ENCODE peak calls at places on chromosomes 6 and 20, in four cellular contexts. One of them, this sample, is unnamed.

GRCh38 chr6:170449231-170449630 is 103.9 kb downstream of the PSMB1 start:
- DNase-seq in cardiac fibroblast: no peak
- DNase-seq in activated T-helper 1 cell treated with Interleukin-2 at 50 U/mL for 16 hours: no peak
- DNase-seq in stimulated activated CD4-positive, alpha-beta T cell treated with anti-CD3 and anti-CD28 coated beads, Interleukin-4, amount 100 ng/mL, for 48 hours: no peak
- DNase-seq in this sample: no peak

GRCh38 chr20:11447371-11448100 is 470.2 kb upstream of the BTBD3 start:
- DNase-seq in cardiac fibroblast: no peak
- DNase-seq in activated T-helper 1 cell treated with Interleukin-2 at 50 U/mL for 16 hours: no peak
- DNase-seq in stimulated activated CD4-positive, alpha-beta T cell treated with anti-CD3 and anti-CD28 coated beads, Interleukin-4, amount 100 ng/mL, for 48 hours: no peak
- DNase-seq in this sample: no peak

GRCh38 chr6:125314019-125314581 is 12.3 kb upstream of the HDDC2 start:
- DNase-seq in cardiac fibroblast: peak; percentile 75
- DNase-seq in activated T-helper 1 cell treated with Interleukin-2 at 50 U/mL for 16 hours: no peak
- DNase-seq in stimulated activated CD4-positive, alpha-beta T cell treated with anti-CD3 and anti-CD28 coated beads, Interleukin-4, amount 100 ng/mL, for 48 hours: peak; percentile 13
- DNase-seq in this sample: no peak

GRCh38 chr6:47343631-47344421 is 34.1 kb upstream of the TNFRSF21 start:
- DNase-seq in cardiac fibroblast: no peak
- DNase-seq in activated T-helper 1 cell treated with Interleukin-2 at 50 U/mL for 16 hours: no peak
- DNase-seq in stimulated activated CD4-positive, alpha-beta T cell treated with anti-CD3 and anti-CD28 coated beads, Interleukin-4, amount 100 ng/mL, for 48 hours: no peak
- DNase-seq in this sample: no peak

GRCh38 chr6:106448000-106448426 is 87.5 kb downstream of the CRYBG1 start:
- DNase-seq in cardiac fibroblast: no peak
- DNase-seq in activated T-helper 1 cell treated with Interleukin-2 at 50 U/mL for 16 hours: peak; percentile 2
- DNase-seq in stimulated activated CD4-positive, alpha-beta T cell treated with anti-CD3 and anti-CD28 coated beads, Interleukin-4, amount 100 ng/mL, for 48 hours: no peak
- DNase-seq in this sample: no peak

GRCh38 chr20:23350855-23351838 is 556 bp downstream of the NXT1 start:
- DNase-seq in cardiac fibroblast: peak; percentile 36
- DNase-seq in activated T-helper 1 cell treated with Interleukin-2 at 50 U/mL for 16 hours: peak; percentile 23
- DNase-seq in stimulated activated CD4-positive, alpha-beta T cell treated with anti-CD3 and anti-CD28 coated beads, Interleukin-4, amount 100 ng/mL, for 48 hours: peak; percentile 50
- DNase-seq in this sample: no peak

GRCh38 chr6:78570044-78570443 is 297.3 kb upstream of the IRAK1BP1 start:
- DNase-seq in cardiac fibroblast: no peak
- DNase-seq in activated T-helper 1 cell treated with Interleukin-2 at 50 U/mL for 16 hours: no peak
- DNase-seq in stimulated activated CD4-positive, alpha-beta T cell treated with anti-CD3 and anti-CD28 coated beads, Interleukin-4, amount 100 ng/mL, for 48 hours: no peak
- DNase-seq in this sample: no peak

GRCh38 chr6:17001188-17001587 is 100.7 kb upstream of the STMND1 start:
- DNase-seq in cardiac fibroblast: no peak
- DNase-seq in activated T-helper 1 cell treated with Interleukin-2 at 50 U/mL for 16 hours: no peak
- DNase-seq in stimulated activated CD4-positive, alpha-beta T cell treated with anti-CD3 and anti-CD28 coated beads, Interleukin-4, amount 100 ng/mL, for 48 hours: no peak
- DNase-seq in this sample: no peak

GRCh38 chr6:63573899-63574553 is 1.7 kb downstream of the LOC128125822 start:
- DNase-seq in cardiac fibroblast: peak; percentile 71
- DNase-seq in activated T-helper 1 cell treated with Interleukin-2 at 50 U/mL for 16 hours: peak; percentile 12
- DNase-seq in stimulated activated CD4-positive, alpha-beta T cell treated with anti-CD3 and anti-CD28 coated beads, Interleukin-4, amount 100 ng/mL, for 48 hours: no peak
- DNase-seq in this sample: peak; percentile 37

GRCh38 chr6:36383608-36384007 is 3.9 kb downstream of the ETV7 start:
- DNase-seq in cardiac fibroblast: no peak
- DNase-seq in activated T-helper 1 cell treated with Interleukin-2 at 50 U/mL for 16 hours: no peak
- DNase-seq in stimulated activated CD4-positive, alpha-beta T cell treated with anti-CD3 and anti-CD28 coated beads, Interleukin-4, amount 100 ng/mL, for 48 hours: no peak
- DNase-seq in this sample: no peak

GRCh38 chr20:17772005-17772343 is 72.2 kb downstream of the BANF2 start:
- DNase-seq in cardiac fibroblast: no peak
- DNase-seq in activated T-helper 1 cell treated with Interleukin-2 at 50 U/mL for 16 hours: no peak
- DNase-seq in stimulated activated CD4-positive, alpha-beta T cell treated with anti-CD3 and anti-CD28 coated beads, Interleukin-4, amount 100 ng/mL, for 48 hours: no peak
- DNase-seq in this sample: no peak

GRCh38 chr6:52499681-52500239 is 77.1 kb downstream of the TRAM2 start:
- DNase-seq in cardiac fibroblast: no peak
- DNase-seq in activated T-helper 1 cell treated with Interleukin-2 at 50 U/mL for 16 hours: no peak
- DNase-seq in stimulated activated CD4-positive, alpha-beta T cell treated with anti-CD3 and anti-CD28 coated beads, Interleukin-4, amount 100 ng/mL, for 48 hours: no peak
- DNase-seq in this sample: no peak

GRCh38 chr6:148422085-148422484 is 79.4 kb downstream of the SASH1 start:
- DNase-seq in cardiac fibroblast: no peak
- DNase-seq in activated T-helper 1 cell treated with Interleukin-2 at 50 U/mL for 16 hours: no peak
- DNase-seq in stimulated activated CD4-positive, alpha-beta T cell treated with anti-CD3 and anti-CD28 coated beads, Interleukin-4, amount 100 ng/mL, for 48 hours: no peak
- DNase-seq in this sample: no peak

GRCh38 chr6:134122775-134123174 is 70.4 kb upstream of the SLC2A12 start:
- DNase-seq in cardiac fibroblast: no peak
- DNase-seq in activated T-helper 1 cell treated with Interleukin-2 at 50 U/mL for 16 hours: no peak
- DNase-seq in stimulated activated CD4-positive, alpha-beta T cell treated with anti-CD3 and anti-CD28 coated beads, Interleukin-4, amount 100 ng/mL, for 48 hours: no peak
- DNase-seq in this sample: no peak

GRCh38 chr6:169905041-169905807 is 153.8 kb downstream of the ERMARD start:
- DNase-seq in cardiac fibroblast: peak; percentile 89
- DNase-seq in activated T-helper 1 cell treated with Interleukin-2 at 50 U/mL for 16 hours: no peak
- DNase-seq in stimulated activated CD4-positive, alpha-beta T cell treated with anti-CD3 and anti-CD28 coated beads, Interleukin-4, amount 100 ng/mL, for 48 hours: no peak
- DNase-seq in this sample: no peak

GRCh38 chr6:25963426-25964123 is 973 bp downstream of the TRIM38 start:
- DNase-seq in cardiac fibroblast: peak; percentile 47
- DNase-seq in activated T-helper 1 cell treated with Interleukin-2 at 50 U/mL for 16 hours: no peak
- DNase-seq in stimulated activated CD4-positive, alpha-beta T cell treated with anti-CD3 and anti-CD28 coated beads, Interleukin-4, amount 100 ng/mL, for 48 hours: no peak
- DNase-seq in this sample: no peak

GRCh38 chr6:137589067-137589848 is 95.1 kb upstream of the OLIG3 start:
- DNase-seq in cardiac fibroblast: peak; percentile 43
- DNase-seq in activated T-helper 1 cell treated with Interleukin-2 at 50 U/mL for 16 hours: peak; percentile 35
- DNase-seq in stimulated activated CD4-positive, alpha-beta T cell treated with anti-CD3 and anti-CD28 coated beads, Interleukin-4, amount 100 ng/mL, for 48 hours: peak; percentile 22
- DNase-seq in this sample: no peak

GRCh38 chr6:2902470-2902762 is 693 bp downstream of the SERPINB9 start:
- DNase-seq in cardiac fibroblast: peak; percentile 58
- DNase-seq in activated T-helper 1 cell treated with Interleukin-2 at 50 U/mL for 16 hours: no peak
- DNase-seq in stimulated activated CD4-positive, alpha-beta T cell treated with anti-CD3 and anti-CD28 coated beads, Interleukin-4, amount 100 ng/mL, for 48 hours: no peak
- DNase-seq in this sample: no peak

GRCh38 chr20:22703843-22704242 is 119.5 kb upstream of the FOXA2 start:
- DNase-seq in cardiac fibroblast: no peak
- DNase-seq in activated T-helper 1 cell treated with Interleukin-2 at 50 U/mL for 16 hours: no peak
- DNase-seq in stimulated activated CD4-positive, alpha-beta T cell treated with anti-CD3 and anti-CD28 coated beads, Interleukin-4, amount 100 ng/mL, for 48 hours: no peak
- DNase-seq in this sample: no peak

GRCh38 chr6:80366721-80367120 is 260.2 kb downstream of the BCKDHB start:
- DNase-seq in cardiac fibroblast: peak; percentile 90
- DNase-seq in activated T-helper 1 cell treated with Interleukin-2 at 50 U/mL for 16 hours: no peak
- DNase-seq in stimulated activated CD4-positive, alpha-beta T cell treated with anti-CD3 and anti-CD28 coated beads, Interleukin-4, amount 100 ng/mL, for 48 hours: no peak
- DNase-seq in this sample: no peak

GRCh38 chr6:3766219-3766618 is 14.7 kb upstream of the PXDC1 start:
- DNase-seq in cardiac fibroblast: peak; percentile 59
- DNase-seq in activated T-helper 1 cell treated with Interleukin-2 at 50 U/mL for 16 hours: no peak
- DNase-seq in stimulated activated CD4-positive, alpha-beta T cell treated with anti-CD3 and anti-CD28 coated beads, Interleukin-4, amount 100 ng/mL, for 48 hours: no peak
- DNase-seq in this sample: no peak

GRCh38 chr6:90677440-90677839 is 90.6 kb upstream of the MAP3K7 start:
- DNase-seq in cardiac fibroblast: no peak
- DNase-seq in activated T-helper 1 cell treated with Interleukin-2 at 50 U/mL for 16 hours: no peak
- DNase-seq in stimulated activated CD4-positive, alpha-beta T cell treated with anti-CD3 and anti-CD28 coated beads, Interleukin-4, amount 100 ng/mL, for 48 hours: no peak
- DNase-seq in this sample: peak; percentile 26

GRCh38 chr20:54115172-54115854 is 44.9 kb upstream of the BCAS1 start:
- DNase-seq in cardiac fibroblast: peak; percentile 42
- DNase-seq in activated T-helper 1 cell treated with Interleukin-2 at 50 U/mL for 16 hours: no peak
- DNase-seq in stimulated activated CD4-positive, alpha-beta T cell treated with anti-CD3 and anti-CD28 coated beads, Interleukin-4, amount 100 ng/mL, for 48 hours: no peak
- DNase-seq in this sample: no peak

GRCh38 chr6:142551145-142551811 is 249.5 kb downstream of the ADGRG6 start:
- DNase-seq in cardiac fibroblast: no peak
- DNase-seq in activated T-helper 1 cell treated with Interleukin-2 at 50 U/mL for 16 hours: peak; percentile 3
- DNase-seq in stimulated activated CD4-positive, alpha-beta T cell treated with anti-CD3 and anti-CD28 coated beads, Interleukin-4, amount 100 ng/mL, for 48 hours: peak; percentile 32
- DNase-seq in this sample: no peak

GRCh38 chr20:45592574-45593189 is 13.6 kb upstream of the WFDC8 start:
- DNase-seq in cardiac fibroblast: peak; percentile 29
- DNase-seq in activated T-helper 1 cell treated with Interleukin-2 at 50 U/mL for 16 hours: no peak
- DNase-seq in stimulated activated CD4-positive, alpha-beta T cell treated with anti-CD3 and anti-CD28 coated beads, Interleukin-4, amount 100 ng/mL, for 48 hours: no peak
- DNase-seq in this sample: no peak

GRCh38 chr6:71698698-71699097 is 187.7 kb upstream of the RIMS1 start:
- DNase-seq in cardiac fibroblast: no peak
- DNase-seq in activated T-helper 1 cell treated with Interleukin-2 at 50 U/mL for 16 hours: no peak
- DNase-seq in stimulated activated CD4-positive, alpha-beta T cell treated with anti-CD3 and anti-CD28 coated beads, Interleukin-4, amount 100 ng/mL, for 48 hours: no peak
- DNase-seq in this sample: no peak

GRCh38 chr6:31744422-31744821 is 4.6 kb downstream of the MSH5 start:
- DNase-seq in cardiac fibroblast: no peak
- DNase-seq in activated T-helper 1 cell treated with Interleukin-2 at 50 U/mL for 16 hours: no peak
- DNase-seq in stimulated activated CD4-positive, alpha-beta T cell treated with anti-CD3 and anti-CD28 coated beads, Interleukin-4, amount 100 ng/mL, for 48 hours: no peak
- DNase-seq in this sample: no peak

GRCh38 chr6:12555781-12556180 is 160.8 kb upstream of the PHACTR1 start:
- DNase-seq in cardiac fibroblast: no peak
- DNase-seq in activated T-helper 1 cell treated with Interleukin-2 at 50 U/mL for 16 hours: no peak
- DNase-seq in stimulated activated CD4-positive, alpha-beta T cell treated with anti-CD3 and anti-CD28 coated beads, Interleukin-4, amount 100 ng/mL, for 48 hours: no peak
- DNase-seq in this sample: no peak

This sample was measured in NCI-H1436 treated with DMSO at 0.1 percent for 48 hours.